ENCODE peak calls at places on chromosomes 4 and X, in five cellular contexts. V is esophagus squamous epithelium, R is HepG2, T is heart left ventricle, Z is IMR-90. Y is an unnamed sample.

GRCh38 chrX:37640142-37640541 is 45.4 kb upstream of the XK start:
- DNase-seq in Z (no peak), T (no peak), R (no peak), V (no peak), Y (no peak)

GRCh38 chr4:4395849-4396627 is 9.1 kb downstream of the NSG1 start:
- DNase-seq in T (no peak), Z (peak; percentile 53), V (no peak), R (peak; percentile 7), Y (no peak)

GRCh38 chrX:123731258-123731986 is 1.4 kb downstream of the THOC2 start:
- DNase-seq in Z (peak; percentile 15), T (no peak), V (no peak), R (no peak), Y (no peak)

GRCh38 chr4:74284074-74284473 is 24.2 kb upstream of the EPGN start:
- DNase-seq in Z (peak; percentile 47), T (no peak), V (no peak), R (no peak), Y (no peak)

GRCh38 chr4:158211288-158211687 is 1.0 kb downstream of the TMEM144 start:
- DNase-seq in V (no peak), R (peak; percentile 37), T (no peak), Z (no peak), Y (no peak)

GRCh38 chrX:9612146-9612505 is 147.3 kb downstream of the TBL1X start:
- DNase-seq in R (no peak), V (no peak), T (no peak), Z (no peak), Y (no peak)

GRCh38 chr4:171985129-171985528 is 171.9 kb downstream of the GALNTL6 start:
- DNase-seq in R (no peak), V (no peak), Z (no peak), T (no peak), Y (no peak)

GRCh38 chrX:3638280-3638873 is 75.1 kb downstream of the PRKX start:
- DNase-seq in V (no peak), R (peak; percentile 11), T (no peak), Z (peak; percentile 48), Y (peak; percentile 81)

GRCh38 chr4:7894098-7894676 is 45.5 kb downstream of the AFAP1 start:
- DNase-seq in V (no peak), T (no peak), Z (no peak), R (peak; percentile 19), Y (no peak)

GRCh38 chr4:8071741-8072140 is 86.9 kb downstream of the ABLIM2 start:
- DNase-seq in T (peak; percentile 48), V (no peak), R (no peak), Z (no peak), Y (no peak)

GRCh38 chrX:134396174-134396573 is 63.8 kb upstream of the HPRT1 start:
- DNase-seq in V (no peak), Z (peak; percentile 17), R (no peak), T (no peak), Y (no peak)

GRCh38 chr4:1253831-1254230 is 4.9 kb upstream of the CTBP1 start:
- DNase-seq in V (no peak), R (no peak), Z (no peak), T (no peak), Y (peak; percentile 29)

GRCh38 chrX:24229967-24230366 is 80.4 kb downstream of the ZFX start:
- DNase-seq in R (no peak), V (no peak), T (no peak), Z (no peak), Y (no peak)

GRCh38 chrX:74613350-74614192 is 853 bp downstream of the RLIM start:
- DNase-seq in V (no peak), Z (peak; percentile 29), T (no peak), R (peak; percentile 6), Y (no peak)

GRCh38 chr4:764405-765169 is 59.0 kb downstream of the PCGF3 start:
- DNase-seq in T (peak; percentile 56), R (no peak), Z (no peak), V (no peak), Y (no peak)

GRCh38 chr4:110088670-110089069 is 109.7 kb downstream of the ELOVL6 start:
- DNase-seq in T (no peak), V (no peak), R (no peak), Z (peak; percentile 76), Y (no peak)

GRCh38 chr4:183099537-183100297 is 660 bp downstream of the WWC2 start:
- DNase-seq in T (peak; percentile 76), Z (no peak), R (peak; percentile 35), V (no peak), Y (peak; percentile 19)

DNA sequence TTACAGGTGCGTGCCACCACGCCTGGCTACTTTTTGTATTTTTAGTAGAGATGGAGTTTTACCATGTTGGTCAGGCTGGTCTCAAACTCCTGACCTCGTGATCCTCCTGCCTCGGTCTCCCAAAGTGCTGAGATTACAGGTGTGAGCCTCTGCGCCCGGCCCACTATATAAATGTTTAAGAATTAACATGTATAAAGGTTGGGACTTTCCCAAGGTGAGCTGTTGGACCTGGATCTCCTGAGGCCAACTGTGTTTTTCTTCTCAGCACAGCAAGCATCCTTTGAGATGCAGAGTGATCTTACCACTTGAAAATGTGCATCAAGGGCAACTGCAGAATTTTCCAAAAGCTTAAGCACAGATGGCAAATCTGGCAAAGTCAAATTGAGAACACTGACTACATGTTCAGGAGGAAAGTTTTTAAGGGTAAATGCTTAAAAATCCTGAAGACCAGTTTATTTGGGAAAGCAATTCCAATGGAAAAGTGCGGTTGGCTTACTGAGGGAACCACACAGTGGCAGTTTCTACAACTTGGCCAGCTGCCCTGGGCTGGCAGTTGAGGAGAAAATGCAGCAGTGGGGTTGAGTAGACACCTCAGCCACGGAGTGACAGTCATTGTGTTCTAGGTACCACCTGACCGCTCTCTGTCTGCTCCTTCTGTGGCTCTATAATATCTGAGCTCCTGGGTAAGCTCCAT is 168.9 kb downstream of the CBR4 start:
- DNase-seq in V (no peak), R (no peak), T (no peak), Z (no peak), Y (no peak)
- TF ChIP-seq CTCF in V (no peak), R (no peak), T (no peak), Z (no peak), Y (no peak)

DNA sequence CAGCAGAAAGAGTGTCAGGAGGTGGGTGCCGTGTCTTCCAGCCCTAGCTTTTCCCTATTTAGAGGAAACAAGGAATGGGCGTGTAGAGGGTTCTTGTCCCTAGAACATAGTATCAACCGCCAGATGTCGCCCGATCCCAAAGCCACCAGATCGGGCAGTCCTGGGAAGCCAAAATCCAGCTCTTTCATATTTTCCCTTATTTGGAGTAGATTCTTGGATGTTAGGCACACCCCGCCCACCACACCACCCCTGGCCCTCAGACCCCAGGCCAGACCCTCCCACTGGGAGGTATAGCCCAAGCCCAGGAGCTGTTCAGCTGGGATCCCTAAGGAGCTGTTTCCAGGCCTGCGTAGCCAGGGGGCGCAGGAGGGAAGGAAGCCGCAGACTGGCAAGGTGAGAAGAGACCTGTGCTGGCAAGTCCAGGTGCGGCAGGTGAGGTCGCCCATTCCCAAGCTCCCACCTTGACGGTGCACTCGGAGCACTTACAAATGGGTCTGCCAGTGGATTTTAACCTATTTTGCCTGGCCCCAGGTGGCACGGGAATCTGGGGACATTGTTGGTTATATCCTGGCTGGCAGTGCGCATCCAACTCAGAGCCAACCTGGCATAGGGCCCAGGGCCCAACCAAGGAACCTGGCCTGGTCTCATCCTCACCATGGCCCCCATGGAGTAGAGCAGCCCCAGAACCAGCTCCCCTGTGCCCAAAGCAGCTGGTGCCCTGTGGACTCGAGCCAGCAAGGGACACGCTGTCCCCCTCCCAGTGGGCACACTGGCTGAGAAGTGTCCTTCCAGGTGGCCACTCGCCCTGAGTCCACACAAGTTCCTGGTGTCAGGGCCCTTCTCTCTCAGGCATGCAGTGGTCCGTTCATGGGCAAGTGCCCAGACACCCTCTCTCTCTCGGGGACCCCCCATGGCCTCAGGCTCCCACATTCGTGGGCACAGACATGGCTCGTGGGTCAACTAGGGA is 811 bp downstream of the FLNA start:
- DNase-seq in V (no peak), T (no peak), Z (peak; percentile 83), R (peak; percentile 59), Y (no peak)
- TF ChIP-seq POLR2A in V (peak; percentile 59), T (no peak), Z (no peak), R (no peak), Y (no peak)

GRCh38 chrX:87895421-87895820 is 377.8 kb downstream of the KLHL4 start:
- DNase-seq in Z (no peak), T (no peak), R (no peak), V (no peak), Y (no peak)

GRCh38 chrX:87896057-87896456 is 378.5 kb downstream of the KLHL4 start:
- DNase-seq in V (no peak), R (no peak), Z (no peak), T (no peak), Y (no peak)

GRCh38 chrX:87900320-87900908 is 382.8 kb downstream of the KLHL4 start:
- DNase-seq in R (no peak), V (no peak), T (no peak), Z (no peak), Y (no peak)
- H3K4me3 ChIP-seq in R (peak overlapping the region; percentile 32), V (no peak overlapping the region), T (peak overlapping the region; percentile 22), Z (no peak overlapping the region), Y (no peak overlapping the region)

GRCh38 chr4:88003261-88003660 is 4.2 kb upstream of the PKD2 start:
- DNase-seq in R (no peak), V (no peak), Z (no peak), T (no peak), Y (no peak)

GRCh38 chr4:88001871-88002270 is 5.6 kb upstream of the PKD2 start:
- DNase-seq in Z (no peak), T (no peak), V (no peak), R (no peak), Y (no peak)

GRCh38 chr4:88006956-88007303 is 505 bp upstream of the PKD2 start:
- DNase-seq in Z (no peak), R (no peak), T (no peak), V (no peak), Y (no peak)

GRCh38 chr4:88005086-88005485 is 2.3 kb upstream of the PKD2 start:
- DNase-seq in V (no peak), Z (peak; percentile 31), R (no peak), T (no peak), Y (no peak)

DNA sequence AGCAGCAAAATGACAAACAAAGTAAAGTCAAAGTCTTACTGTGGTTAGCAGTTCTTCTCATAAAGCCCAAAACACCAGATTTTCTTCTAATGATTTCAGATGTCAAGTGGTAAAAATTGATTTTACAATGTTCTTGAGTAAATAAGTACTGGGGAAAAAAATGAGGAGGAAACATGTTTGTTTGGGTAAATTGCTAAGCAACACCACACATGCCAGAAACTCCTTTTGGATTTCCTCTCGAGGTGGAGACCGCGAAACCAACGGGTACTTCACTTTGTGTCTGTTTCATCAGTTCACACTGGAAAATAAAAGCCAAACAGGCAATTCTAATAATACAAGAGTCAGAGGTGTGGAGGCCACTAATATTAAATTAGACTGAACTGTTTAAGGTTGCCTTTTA is 4.6 kb upstream of the PKD2 start:
- DNase-seq in Z (no peak), R (no peak), V (no peak), T (no peak), Y (no peak)
- TF ChIP-seq CTCF in Z (no peak), R (no peak), V (no peak), T (no peak), Y (no peak)

GRCh38 chr4:20251796-20252655 is at the start of gene SLIT2:
- DNase-seq in R (peak; percentile 47), V (no peak), T (peak; percentile 84), Z (peak; percentile 68), Y (peak; percentile 96)
- TF ChIP-seq POLR2A in R (no peak), V (peak; percentile 71), T (peak; percentile 79), Z (peak; percentile 93), Y (peak; percentile 51)

Y was measured in lower leg skin.